ENCODE peak calls at places on chromosomes 13 and 19, in six cellular contexts. C is cardiac fibroblast, Y is epithelial cell of esophagus, L is PC-9, Z is heart left ventricle, R is AG10803. U is an unnamed sample.

GRCh38 chr19:21130097-21130775 is 11.6 kb upstream of the ZNF431 start:
- DNase-seq in Z (no peak), Y (peak), C (no peak), R (no peak), L (peak), U (no peak)

GRCh38 chr13:72585254-72585653 is 142.2 kb downstream of the MZT1 start:
- DNase-seq in Z (no peak), C (no peak), L (no peak), R (no peak), Y (no peak), U (no peak)

GRCh38 chr13:26605845-26606244 is 48.4 kb downstream of the WASF3 start:
- DNase-seq in R (no peak), L (no peak), C (no peak), Z (no peak), Y (no peak), U (no peak)

GRCh38 chr13:60431108-60431700 is 34.2 kb downstream of the TDRD3 start:
- DNase-seq in C (peak), Z (no peak), L (peak), R (peak), Y (peak), U (no peak)

GRCh38 chr19:14544977-14545715 is 15.8 kb downstream of the TECR start:
- DNase-seq in Y (peak), L (no peak), R (peak), Z (peak), C (no peak), U (peak)

GRCh38 chr13:60571571-60571970 is 174.6 kb downstream of the TDRD3 start:
- DNase-seq in R (no peak), L (no peak), Y (no peak), Z (no peak), C (no peak), U (no peak)

GRCh38 chr13:26601669-26602068 is 44.2 kb downstream of the WASF3 start:
- DNase-seq in Y (peak), C (peak), L (no peak), R (peak), Z (no peak), U (no peak)

GRCh38 chr13:29849071-29849541 is 1.3 kb downstream of the UBL3 start:
- DNase-seq in Y (peak), R (peak), L (no peak), C (peak), Z (peak), U (peak)

GRCh38 chr13:52804202-52804641 is 44.2 kb downstream of the PCDH8 start:
- DNase-seq in Y (no peak), C (no peak), L (no peak), R (no peak), Z (no peak), U (no peak)

GRCh38 chr13:57763689-57764088 is 132.1 kb downstream of the PCDH17 start:
- DNase-seq in Z (no peak), C (no peak), R (no peak), Y (no peak), L (no peak), U (no peak)

GRCh38 chr13:51066091-51066831 is 44.8 kb downstream of the C13orf42 start:
- DNase-seq in Y (peak), R (no peak), L (no peak), Z (peak), C (no peak), U (no peak)

GRCh38 chr19:48029431-48029830 is 14.4 kb downstream of the CABP5 start:
- DNase-seq in Z (no peak), L (no peak), C (no peak), R (no peak), Y (no peak), U (no peak)

GRCh38 chr19:10639836-10640235 is 14.3 kb upstream of the ILF3 start:
- DNase-seq in R (no peak), Y (no peak), L (no peak), Z (no peak), C (no peak), U (no peak)

GRCh38 chr13:43307921-43308433 is 284.6 kb downstream of the DNAJC15 start:
- DNase-seq in Z (peak), C (peak), R (peak), Y (peak), L (no peak), U (peak)

GRCh38 chr19:30073152-30074000 is 131.3 kb downstream of the URI1 start:
- DNase-seq in R (no peak), C (no peak), L (no peak), Z (no peak), Y (no peak), U (no peak)

GRCh38 chr13:51818771-51819511 is 15.0 kb upstream of the DHRS12 start:
- DNase-seq in R (peak), L (no peak), Y (no peak), C (peak), Z (no peak), U (no peak)

GRCh38 chr19:16814526-16815100 is 14.6 kb upstream of the SIN3B start:
- DNase-seq in Z (no peak), Y (peak), L (no peak), C (peak), R (peak), U (no peak)

GRCh38 chr19:1651061-1651547 is 1.3 kb downstream of the TCF3 start:
- DNase-seq in Y (no peak), L (no peak), R (peak), Z (no peak), C (peak), U (no peak)

GRCh38 chr19:2524840-2525723 is 49.2 kb downstream of the GADD45B start:
- DNase-seq in Z (no peak), L (peak), Y (peak), C (no peak), R (peak), U (no peak)

GRCh38 chr19:3670796-3671679 is 29.2 kb downstream of the PIP5K1C start:
- DNase-seq in Y (no peak), Z (peak), R (peak), L (no peak), C (peak), U (peak)

GRCh38 chr13:66635526-66635925 is 594.6 kb downstream of the PCDH9 start:
- DNase-seq in Z (no peak), L (peak), Y (peak), C (peak), R (peak), U (no peak)

GRCh38 chr19:38210458-38210987 is 13.5 kb downstream of the DPF1 start:
- DNase-seq in R (no peak), L (no peak), Z (peak), C (peak), Y (no peak), U (no peak)

GRCh38 chr19:15589760-15590451 is 25.1 kb upstream of the CYP4F8 start:
- DNase-seq in L (no peak), C (no peak), Z (no peak), Y (no peak), R (no peak), U (peak)

GRCh38 chr13:85806553-85807175 is 7.4 kb upstream of the SLITRK6 start:
- DNase-seq in C (peak), R (peak), Z (no peak), L (peak), Y (peak), U (no peak)

GRCh38 chr19:13849991-13850909 is 26.7 kb upstream of the NANOS3 start:
- DNase-seq in R (peak), L (peak), Y (peak), Z (peak), C (peak), U (peak)

DNA sequence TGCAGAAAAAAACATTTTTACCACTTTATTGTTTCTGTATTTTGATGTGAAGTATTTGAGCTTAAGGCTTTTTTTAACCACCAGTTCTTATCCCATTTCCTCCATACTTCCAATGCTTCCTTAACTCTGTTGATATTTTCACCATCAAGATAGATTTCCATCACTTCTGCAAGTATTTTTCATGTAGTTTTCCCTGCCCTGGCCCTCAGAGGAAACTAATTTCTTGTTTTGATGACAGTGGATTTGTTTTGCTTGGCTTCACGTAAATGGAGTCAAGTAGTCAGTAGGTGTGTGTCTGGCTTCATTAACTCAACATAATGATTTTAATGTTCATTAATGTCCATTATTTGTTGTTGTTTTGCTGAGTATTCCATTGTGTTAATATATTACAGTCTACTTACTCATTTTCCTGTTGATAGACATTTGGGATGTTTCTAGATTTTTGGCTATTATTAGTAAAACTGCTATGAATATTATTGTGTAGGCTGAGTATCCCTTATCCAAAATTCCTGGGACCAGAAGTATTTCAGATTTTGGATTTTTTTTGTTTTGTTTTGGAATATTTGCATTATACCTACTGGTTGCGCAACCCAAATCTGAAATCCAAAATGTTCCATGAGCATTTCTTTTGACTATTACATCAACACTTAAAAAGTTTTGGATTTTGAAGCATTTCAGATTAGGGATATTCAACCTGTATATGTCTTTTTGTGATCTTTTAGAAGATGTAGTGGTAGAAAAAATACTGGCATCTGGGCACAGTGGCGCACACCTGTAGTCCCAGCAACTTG is 23.3 kb downstream of the ZNF582 start:
- DNase-seq in L (no peak), R (no peak), Z (no peak), C (no peak), Y (no peak), U (no peak)
- H3K4me3 ChIP-seq in L (no peak), R (no peak), Z (no peak), C (no peak), Y (no peak), U (no peak)

GRCh38 chr13:99500839-99501134 is 485 bp upstream of the TM9SF2 start:
- DNase-seq in C (no peak), Y (no peak), L (no peak), R (no peak), Z (no peak), U (no peak)

GRCh38 chr13:99496322-99497142 is 4.7 kb upstream of the TM9SF2 start:
- DNase-seq in L (peak), C (peak), R (peak), Z (peak), Y (no peak), U (peak)

GRCh38 chr13:99501135-99501951 is at the start of gene TM9SF2:
- DNase-seq in L (peak), C (peak), Y (peak), Z (peak), R (peak), U (peak)

GRCh38 chr13:99498304-99499161 is 2.7 kb upstream of the TM9SF2 start:
- DNase-seq in R (peak), Z (peak), Y (peak), L (peak), C (peak), U (peak)

DNA sequence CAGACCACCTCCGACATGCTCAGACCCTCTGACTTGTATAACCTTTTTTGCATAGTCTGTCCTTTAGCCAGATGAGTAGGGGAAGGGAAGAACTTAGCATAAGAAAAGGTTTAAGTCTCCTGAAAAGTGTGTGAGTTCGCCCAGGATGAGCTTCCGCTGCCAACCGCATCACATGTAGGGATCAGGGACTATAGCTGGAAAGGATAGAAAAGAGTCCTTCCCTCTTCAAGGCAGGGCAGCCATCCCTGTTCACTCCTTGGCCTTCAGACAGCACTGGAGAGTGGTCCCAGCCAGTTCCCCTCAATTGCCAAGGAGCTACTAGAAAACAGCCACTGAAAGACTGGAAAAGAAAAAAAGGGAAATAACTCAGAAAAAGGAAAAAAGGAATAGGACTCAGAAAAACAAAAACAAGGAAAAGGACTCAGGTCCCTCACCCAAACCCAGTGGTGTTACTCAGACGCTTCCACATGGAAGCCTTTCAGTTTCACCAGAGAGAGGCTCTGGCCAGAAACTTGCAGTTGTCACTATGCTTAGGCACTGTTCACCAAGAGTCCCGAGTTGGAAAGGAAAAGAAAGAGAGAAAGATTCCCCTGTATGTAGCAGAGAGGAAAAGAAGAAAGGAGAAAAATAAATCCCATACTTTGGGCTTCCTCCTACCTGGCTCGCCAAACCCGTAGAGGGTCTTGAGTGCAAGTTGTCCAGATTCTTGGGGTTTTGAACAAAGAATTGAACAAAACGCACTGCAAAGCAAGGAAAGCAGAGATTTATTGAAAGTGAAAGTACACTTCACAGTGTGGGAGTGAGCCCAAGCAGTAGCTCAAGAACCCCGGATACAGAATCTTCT is 5.6 kb upstream of the TM9SF2 start:
- DNase-seq in Y (no peak), Z (no peak), R (no peak), L (no peak), C (no peak), U (no peak)
- H3K4me3 ChIP-seq in Y (no peak), Z (peak), R (peak), L (peak), C (no peak), U (no peak)

DNA sequence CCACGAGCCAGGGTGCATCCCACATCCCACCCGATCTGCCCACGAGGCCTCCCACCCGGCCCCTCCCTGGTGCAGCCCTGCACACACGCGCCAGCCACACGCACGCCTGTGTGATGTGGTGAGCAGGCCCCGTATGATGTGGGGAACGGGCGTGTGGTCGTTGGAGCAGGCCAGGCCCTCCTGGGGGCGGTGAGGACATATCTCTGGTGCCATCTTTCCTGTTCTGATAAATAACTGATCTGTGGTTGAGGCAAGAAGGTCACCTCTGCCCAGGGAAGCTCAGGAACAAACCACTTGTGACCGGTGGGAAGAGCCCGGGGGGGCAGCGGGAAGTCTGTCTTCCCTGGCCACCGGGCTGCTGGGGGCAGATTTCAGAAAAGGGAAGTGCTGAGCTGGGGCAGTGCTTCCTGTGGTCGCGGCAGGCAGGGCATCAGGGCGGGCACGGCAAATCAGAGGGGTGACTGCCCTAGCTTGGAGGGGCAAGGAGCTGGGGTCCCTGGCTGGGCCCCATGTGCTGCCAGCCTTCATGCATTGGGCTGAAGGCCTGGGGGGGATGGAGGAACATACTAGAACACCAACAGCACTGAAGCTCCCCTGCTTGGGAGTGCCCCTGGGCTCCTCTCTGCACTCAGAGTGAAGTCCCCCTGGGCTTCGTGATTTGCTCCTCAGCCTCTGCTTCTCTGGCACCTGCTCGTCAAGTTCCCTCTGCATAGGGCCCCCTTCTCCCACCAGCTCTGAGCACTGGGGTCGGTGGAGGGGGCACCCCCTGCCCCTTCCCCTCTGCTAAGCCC is 35.2 kb upstream of the SLC7A10 start:
- DNase-seq in C (no peak), Z (peak), Y (no peak), R (no peak), L (no peak), U (no peak)
- H3K4me3 ChIP-seq in C (no peak), Z (no peak), Y (no peak), R (no peak), L (no peak), U (no peak)

DNA sequence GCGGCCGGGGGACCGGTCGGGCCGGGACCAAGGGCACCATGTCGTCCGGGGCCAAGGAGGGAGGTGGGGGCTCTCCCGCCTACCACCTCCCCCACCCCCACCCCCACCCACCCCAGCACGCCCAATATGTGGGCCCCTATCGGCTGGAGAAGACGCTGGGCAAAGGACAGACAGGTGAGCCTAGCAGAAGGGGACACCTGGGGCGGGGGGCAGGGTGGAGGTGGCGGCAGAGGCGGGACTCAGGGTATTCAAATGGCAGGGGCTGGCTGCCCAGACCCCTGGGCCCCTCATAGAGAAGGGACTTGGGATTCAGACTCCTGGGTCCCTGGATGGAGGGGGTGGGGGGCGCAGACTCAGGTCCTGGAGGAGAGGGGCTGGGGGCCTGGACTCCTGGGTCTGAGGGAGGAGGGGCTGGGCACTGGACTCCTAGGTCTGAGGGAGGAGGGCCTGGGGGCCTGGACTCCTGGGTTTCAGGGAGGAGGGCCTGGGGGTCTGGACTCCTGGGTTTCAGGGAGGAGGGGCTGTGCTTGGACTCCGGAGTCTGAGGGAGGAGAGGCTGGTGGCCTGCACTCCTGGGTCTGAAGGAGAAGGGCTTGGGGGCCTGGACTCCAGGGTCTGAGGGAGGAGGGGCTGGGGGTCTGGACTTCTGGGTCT is 735 bp downstream of the BRSK1 start:
- DNase-seq in L (no peak), Z (no peak), Y (no peak), C (no peak), R (no peak), U (no peak)
- H3K4me3 ChIP-seq in L (no peak), Z (peak), Y (peak), C (peak), R (peak), U (no peak)

U was measured in lung.